ENCODE peak calls at places on chromosomes 1 and 21, in nine cellular contexts. X, H, P, U, S, D, Z, F and L are unnamed samples.

GRCh38 chr1:229950908-229951307 is 116.1 kb upstream of the GALNT2 start:
- DNase-seq in X (no peak), H (no peak), P (no peak), U (no peak), S (no peak), D (no peak), Z (no peak), F (no peak), L (no peak)

GRCh38 chr1:94646786-94647555 is 105.4 kb upstream of the F3 start:
- DNase-seq in X (no peak), H (no peak), P (no peak), U (peak), S (no peak), D (no peak), Z (peak), F (no peak), L (no peak)

GRCh38 chr1:88983791-88984552 is 8.5 kb downstream of the KYAT3 start:
- DNase-seq in X (no peak), H (no peak), P (peak), U (peak), S (no peak), D (peak), Z (peak), F (peak), L (no peak)

GRCh38 chr1:156056326-156056849 is 1.8 kb downstream of the LAMTOR2 start:
- DNase-seq in X (no peak), H (no peak), P (no peak), U (no peak), S (no peak), D (no peak), Z (no peak), F (no peak), L (no peak)

GRCh38 chr1:150429805-150430204 is 57.4 kb upstream of the TARS2 start:
- DNase-seq in X (no peak), H (no peak), P (peak), U (no peak), S (no peak), D (peak), Z (no peak), F (no peak), L (no peak)

GRCh38 chr21:14270631-14271030 is 54.7 kb downstream of the RBM11 start:
- DNase-seq in X (no peak), H (no peak), P (no peak), U (no peak), S (no peak), D (peak), Z (no peak), F (no peak), L (no peak)

GRCh38 chr1:62110198-62110817 is 84.3 kb upstream of the L1TD1 start:
- DNase-seq in X (no peak), H (peak), P (no peak), U (no peak), S (no peak), D (no peak), Z (no peak), F (no peak), L (no peak)

GRCh38 chr21:46161180-46161799 is 5.9 kb upstream of the FTCD start:
- DNase-seq in X (peak), H (no peak), P (no peak), U (no peak), S (no peak), D (no peak), Z (no peak), F (no peak), L (no peak)

GRCh38 chr1:12146343-12147112 is 20.3 kb upstream of the TNFRSF1B start:
- DNase-seq in X (no peak), H (no peak), P (no peak), U (no peak), S (no peak), D (no peak), Z (no peak), F (peak), L (no peak)

GRCh38 chr1:205633421-205633976 is 1.7 kb upstream of the ELK4 start:
- DNase-seq in X (no peak), H (no peak), P (no peak), U (peak), S (no peak), D (no peak), Z (no peak), F (no peak), L (no peak)

GRCh38 chr1:94925561-94926364 is 1.1 kb downstream of the CNN3 start:
- DNase-seq in X (peak), H (peak), P (peak), U (peak), S (peak), D (peak), Z (peak), F (peak), L (no peak)

DNA sequence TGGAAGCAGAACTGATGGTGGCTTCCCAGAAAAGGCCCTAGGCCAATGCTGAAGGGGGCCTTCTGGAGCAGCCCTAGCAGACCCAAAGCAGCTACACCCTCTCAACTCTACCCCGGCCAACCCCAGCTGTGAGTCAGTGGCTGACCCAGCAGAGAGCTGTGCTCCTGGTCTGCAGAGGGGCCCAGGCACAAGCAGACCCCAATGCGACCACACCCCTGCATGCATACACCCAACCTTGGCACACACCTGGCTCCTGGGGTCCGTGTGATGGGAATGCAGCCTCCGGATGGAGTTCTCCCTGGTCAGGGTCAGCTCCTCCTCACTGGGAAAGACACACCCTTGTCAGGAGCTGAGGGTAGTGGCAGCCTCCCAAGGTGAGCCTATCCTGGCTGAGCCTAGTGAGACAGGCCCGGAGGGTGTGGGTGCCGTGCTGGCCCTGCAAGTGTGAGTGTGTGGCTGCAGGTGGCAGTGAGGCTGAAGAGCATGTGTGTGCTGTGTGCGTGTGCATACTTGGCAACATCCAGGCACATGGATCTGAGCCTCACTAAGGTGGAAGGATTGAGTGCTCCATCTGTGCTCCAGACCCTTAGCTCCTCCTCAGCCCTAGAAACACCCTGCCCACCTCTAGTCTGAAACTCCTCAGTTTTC is 3.9 kb upstream of the ARHGAP30 start:
- DNase-seq in X (no peak), H (no peak), P (no peak), U (no peak), S (no peak), D (no peak), Z (no peak), F (no peak), L (peak)
- H3K27ac ChIP-seq in X (no peak), H (no peak), P (no peak), U (no peak), S (no peak), D (no peak), Z (no peak), F (no peak), L (peak)

GRCh38 chr1:20589331-20590312 is 725 bp downstream of the CDA start:
- DNase-seq in X (no peak), H (peak), P (peak), U (peak), S (peak), D (peak), Z (no peak), F (peak), L (no peak)
- H3K27ac ChIP-seq in X (no peak), H (peak), P (no peak), U (no peak), S (peak), D (peak), Z (peak), F (peak), L (peak)

GRCh38 chr1:77830946-77831345 is 51.5 kb downstream of the MIGA1 start:
- DNase-seq in X (no peak), H (no peak), P (peak), U (no peak), S (no peak), D (no peak), Z (no peak), F (no peak), L (no peak)
- H3K27ac ChIP-seq in X (no peak), H (peak), P (peak), U (no peak), S (no peak), D (no peak), Z (no peak), F (peak), L (no peak)

GRCh38 chr1:22749919-22750670 is 39.5 kb downstream of the EPHB2 start:
- DNase-seq in X (no peak), H (peak), P (peak), U (peak), S (peak), D (peak), Z (peak), F (no peak), L (peak)
- H3K27ac ChIP-seq in X (no peak), H (peak), P (peak), U (peak), S (peak), D (peak), Z (peak), F (peak), L (peak)